ENCODE peak calls at places on chromosomes 13 and 19, in seven cellular contexts. D is GM23338, X is neural progenitor cell, S is GM23248, P is OCI-LY7, B is PC-3, W is HCT116. G is an unnamed sample.

GRCh38 chr19:43765109-43765876 is 10.5 kb upstream of the SMG9 start:
- DNase-seq in D (no peak), X (no peak), S (peak; percentile 99), P (peak; percentile 88), B (peak; percentile 96), W (peak; percentile 93), G (peak; percentile 74)

GRCh38 chr13:76654263-76654662 is 231.9 kb downstream of the KCTD12 start:
- DNase-seq in D (no peak), X (no peak), S (no peak), P (no peak), B (no peak), W (no peak), G (no peak)

GRCh38 chr13:50955212-50955611 is 45.6 kb downstream of the RNASEH2B start:
- DNase-seq in D (no peak), X (no peak), S (no peak), P (no peak), B (no peak), W (no peak), G (no peak)

GRCh38 chr13:83881917-83882625 is at the start of gene SLITRK1:
- DNase-seq in D (peak; percentile 96), X (peak; percentile 94), S (peak; percentile 30), P (no peak), B (no peak), W (no peak), G (peak; percentile 80)

GRCh38 chr13:71672527-71672926 is 194.5 kb downstream of the DACH1 start:
- DNase-seq in D (peak; percentile 46), X (no peak), S (no peak), P (no peak), B (peak; percentile 3), W (no peak), G (no peak)

GRCh38 chr19:33387351-33388230 is 14.1 kb downstream of the CEBPG start:
- DNase-seq in D (no peak), X (no peak), S (no peak), P (no peak), B (no peak), W (no peak), G (no peak)

GRCh38 chr19:8135946-8136618 is 13.3 kb downstream of the FBN3 start:
- DNase-seq in D (no peak), X (no peak), S (no peak), P (no peak), B (no peak), W (no peak), G (no peak)

GRCh38 chr13:47211106-47211505 is 314.3 kb upstream of the HTR2A start:
- DNase-seq in D (peak; percentile 24), X (no peak), S (peak; percentile 18), P (no peak), B (peak; percentile 70), W (no peak), G (no peak)

GRCh38 chr19:42401365-42402303 is 11.5 kb upstream of the CNFN start:
- DNase-seq in D (peak; percentile 96), X (peak; percentile 90), S (peak; percentile 87), P (peak; percentile 72), B (peak; percentile 77), W (no peak), G (peak; percentile 87)

GRCh38 chr19:43735957-43736356 is 18.8 kb downstream of the SMG9 start:
- DNase-seq in D (no peak), X (no peak), S (peak; percentile 45), P (no peak), B (no peak), W (no peak), G (no peak)

GRCh38 chr13:109156181-109156935 is 526.9 kb downstream of the MYO16 start:
- DNase-seq in D (no peak), X (no peak), S (peak; percentile 80), P (no peak), B (peak; percentile 88), W (no peak), G (no peak)

GRCh38 chr13:27264648-27265047 is 6.0 kb upstream of the RASL11A start:
- DNase-seq in D (no peak), X (no peak), S (peak; percentile 29), P (no peak), B (no peak), W (no peak), G (no peak)

GRCh38 chr13:79194272-79194671 is 211.8 kb downstream of the RBM26 start:
- DNase-seq in D (no peak), X (no peak), S (no peak), P (peak; percentile 89), B (no peak), W (no peak), G (no peak)

GRCh38 chr19:48720251-48720612 is 707 bp upstream of the MAMSTR start:
- DNase-seq in D (no peak), X (no peak), S (no peak), P (no peak), B (no peak), W (no peak), G (no peak)

GRCh38 chr13:35388979-35389378 is 87.5 kb downstream of the MAB21L1 start:
- DNase-seq in D (no peak), X (no peak), S (peak; percentile 4), P (no peak), B (no peak), W (no peak), G (no peak)

GRCh38 chr13:110421696-110422395 is 114.8 kb downstream of the COL4A2 start:
- DNase-seq in D (no peak), X (no peak), S (no peak), P (no peak), B (no peak), W (no peak), G (no peak)

GRCh38 chr13:114099191-114099590 is 33.2 kb downstream of the RASA3 start:
- DNase-seq in D (no peak), X (peak; percentile 60), S (peak; percentile 94), P (no peak), B (peak; percentile 73), W (peak; percentile 45), G (peak; percentile 73)

GRCh38 chr13:114101325-114101821 is 31.1 kb downstream of the RASA3 start:
- DNase-seq in D (no peak), X (no peak), S (peak; percentile 36), P (no peak), B (no peak), W (no peak), G (no peak)

GRCh38 chr13:114101831-114102520 is 30.4 kb downstream of the RASA3 start:
- DNase-seq in D (no peak), X (no peak), S (no peak), P (no peak), B (no peak), W (no peak), G (no peak)

GRCh38 chr13:114099918-114100445 is 32.4 kb downstream of the RASA3 start:
- DNase-seq in D (peak; percentile 53), X (peak; percentile 87), S (peak; percentile 69), P (peak; percentile 16), B (peak; percentile 66), W (peak; percentile 42), G (no peak)

DNA sequence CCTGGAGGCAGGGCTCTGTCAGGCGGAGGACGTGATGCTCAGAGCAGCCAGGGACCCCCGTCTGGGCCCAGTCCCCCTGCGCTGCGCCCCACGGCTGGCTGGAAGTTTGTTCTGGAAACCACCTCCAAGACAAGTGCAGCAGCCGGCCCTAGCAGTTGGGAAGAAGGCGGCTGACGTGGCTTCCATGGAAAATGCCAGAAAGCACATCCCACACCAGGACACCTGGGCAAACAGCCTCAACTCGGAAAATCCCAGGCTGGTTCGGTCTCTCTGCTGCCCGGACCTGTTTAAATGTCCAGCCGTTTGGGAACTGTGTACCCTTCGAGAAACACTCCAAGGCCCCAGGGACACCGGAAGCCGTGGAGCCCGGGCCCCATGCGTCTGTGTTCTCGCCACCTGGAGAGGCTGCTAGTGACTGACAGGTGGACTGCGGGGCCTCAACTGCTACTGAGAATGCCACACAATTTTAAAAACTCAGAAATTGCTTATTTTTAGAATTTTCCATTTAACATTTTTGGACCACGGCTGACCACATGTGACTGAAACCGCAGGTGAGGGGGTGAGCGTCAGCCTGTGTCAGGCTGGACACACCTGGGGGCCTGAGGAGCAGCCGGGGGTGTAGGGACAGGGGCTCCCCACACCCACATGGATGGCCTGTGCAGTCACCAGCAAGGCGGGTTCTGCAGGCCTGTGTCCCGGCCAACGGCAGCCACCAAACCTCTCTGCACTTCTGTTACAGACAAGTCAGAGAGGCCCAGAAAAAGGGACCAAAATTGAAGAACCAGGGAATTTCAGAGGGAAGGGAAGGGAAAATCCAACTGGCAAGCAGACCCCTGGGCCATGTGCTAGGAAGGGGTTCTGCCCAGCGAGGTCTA is 31.7 kb downstream of the RASA3 start:
- DNase-seq in D (no peak), X (no peak), S (peak; percentile 57), P (no peak), B (no peak), W (no peak), G (no peak)
- H3K4me1 ChIP-seq in D (no peaks in the 10 kb centered on the region), X (peaks cover 8% of the 10 kb centered on the region), S (peaks cover 12% of the 10 kb centered on the region), P (peaks cover 9% of the 10 kb centered on the region), B (no peaks in the 10 kb centered on the region), W (peaks cover 13% of the 10 kb centered on the region), G (peaks cover 19% of the 10 kb centered on the region)

GRCh38 chr13:52412128-52412527 is 6.2 kb upstream of the THSD1 start:
- DNase-seq in D (no peak), X (no peak), S (no peak), P (no peak), B (no peak), W (no peak), G (no peak)

GRCh38 chr13:52411629-52412028 is 5.7 kb upstream of the THSD1 start:
- DNase-seq in D (no peak), X (no peak), S (peak; percentile 76), P (no peak), B (peak; percentile 5), W (no peak), G (peak; percentile 51)

GRCh38 chr13:52414963-52415362 is 9.0 kb upstream of the THSD1 start:
- DNase-seq in D (no peak), X (no peak), S (peak; percentile 74), P (no peak), B (no peak), W (no peak), G (no peak)

GRCh38 chr13:52419080-52419479 is 13.1 kb upstream of the THSD1 start:
- DNase-seq in D (no peak), X (no peak), S (no peak), P (no peak), B (no peak), W (no peak), G (no peak)

GRCh38 chr13:52414051-52414450 is 8.1 kb upstream of the THSD1 start:
- DNase-seq in D (no peak), X (no peak), S (no peak), P (no peak), B (no peak), W (no peak), G (no peak)
- TF ChIP-seq EZH2phosphoT487 in D (no peak), X (no peak), S (no peak), P (no peak), B (no peak), W (no peak), G (no peak)

DNA sequence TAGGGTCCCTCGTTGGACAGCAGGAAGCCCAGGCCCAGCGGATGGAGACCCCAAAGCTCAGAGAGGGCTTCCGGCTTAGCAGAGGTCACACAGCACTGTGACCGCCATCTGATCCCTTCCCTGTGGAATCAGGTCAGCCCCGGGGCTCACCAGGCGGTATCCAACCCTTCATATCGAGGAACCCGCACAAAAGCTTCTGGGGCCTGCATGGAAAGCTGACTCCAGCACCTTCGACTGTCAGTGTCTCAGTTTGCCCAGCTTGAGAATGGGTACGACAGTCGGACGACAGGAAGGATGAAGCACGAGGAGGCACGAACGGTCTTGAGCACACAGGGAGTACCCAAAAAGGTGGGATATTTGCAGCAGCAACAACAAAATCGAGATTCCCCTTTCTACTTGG is 2.6 kb downstream of the TLE5 start:
- DNase-seq in D (no peak), X (no peak), S (no peak), P (no peak), B (no peak), W (no peak), G (no peak)
- H3K4me1 ChIP-seq in D (peaks cover 36% of the 10 kb centered on the region), X (peaks cover 28% of the 10 kb centered on the region), S (no peaks in the 10 kb centered on the region), P (peaks cover 37% of the 10 kb centered on the region), B (peaks cover 16% of the 10 kb centered on the region), W (peaks cover 58% of the 10 kb centered on the region), G (peaks cover 55% of the 10 kb centered on the region)

GRCh38 chr13:101487046-101487830 is 34.8 kb downstream of the ITGBL1 start:
- DNase-seq in D (no peak), X (no peak), S (no peak), P (no peak), B (no peak), W (no peak), G (no peak)
- TF ChIP-seq EZH2phosphoT487 in D (no peak), X (no peak), S (no peak), P (no peak), B (no peak), W (no peak), G (no peak)